ENCODE peak calls at places on chromosomes 2 and 18, in seven cellular contexts. G, A, M, T, X, B and Y are unnamed samples.
A peak's percentile ranks its signal among the peaks of the same experiment; 100 is the strongest.

GRCh38 chr18:24492445-24492844 is 32.0 kb downstream of the HRH4 start:
- DNase-seq in G (no peak), A (no peak), M (no peak), T (no peak), X (no peak), B (no peak), Y (no peak)

GRCh38 chr2:129056309-129056958 is 737.8 kb upstream of the HS6ST1 start:
- DNase-seq in G (no peak), A (no peak), M (no peak), T (no peak), X (no peak), B (no peak), Y (no peak)

GRCh38 chr2:241137276-241138190 is 11.7 kb downstream of the PASK start:
- DNase-seq in G (no peak), A (no peak), M (no peak), T (no peak), X (no peak), B (no peak), Y (no peak)

GRCh38 chr18:5571592-5571991 is 27.8 kb upstream of the EPB41L3 start:
- DNase-seq in G (no peak), A (no peak), M (no peak), T (no peak), X (no peak), B (no peak), Y (no peak)

GRCh38 chr2:182379235-182379634 is 47.6 kb downstream of the PDE1A start:
- DNase-seq in G (no peak), A (no peak), M (no peak), T (peak; percentile 43), X (no peak), B (no peak), Y (no peak)

GRCh38 chr18:57446322-57446721 is 11.1 kb downstream of the ONECUT2 start:
- DNase-seq in G (no peak), A (no peak), M (peak; percentile 44), T (no peak), X (no peak), B (no peak), Y (no peak)

GRCh38 chr2:95063401-95063958 is 38.0 kb downstream of the MAL start:
- DNase-seq in G (no peak), A (no peak), M (no peak), T (no peak), X (no peak), B (no peak), Y (no peak)

GRCh38 chr2:185219981-185220380 is 518.6 kb upstream of the FSIP2 start:
- DNase-seq in G (no peak), A (no peak), M (peak; percentile 2), T (no peak), X (peak; percentile 6), B (no peak), Y (peak; percentile 7)

GRCh38 chr2:29112379-29112778 is 2.8 kb upstream of the CLIP4 start:
- DNase-seq in G (no peak), A (no peak), M (no peak), T (no peak), X (no peak), B (no peak), Y (no peak)

GRCh38 chr2:195636890-195637289 is 20.1 kb upstream of the SLC39A10 start:
- DNase-seq in G (no peak), A (no peak), M (no peak), T (no peak), X (no peak), B (no peak), Y (no peak)

GRCh38 chr18:21194871-21195771 is 46.9 kb upstream of the GREB1L start:
- DNase-seq in G (no peak), A (no peak), M (peak; percentile 28), T (no peak), X (peak; percentile 44), B (peak; percentile 13), Y (no peak)